ENCODE peak calls at places on chromosomes 2 and 18, in ten cellular contexts. M is left ventricle myocardium inferior; C is activated T-cell treated with anti-CD3 and anti-CD28 coated beads for 48 hours; K is HTR-8/SVneo; T is CD8-positive, alpha-beta memory T cell; H is T-helper 17 cell; Q is stimulated activated naive CD8-positive, alpha-beta T cell treated with anti-CD3 and anti-CD28 coated beads, Interleukin-15, Interleukin-2, amounts not matched to agents 100 U/mL and 50 U/mL, for 24 hours; J is amniotic epithelial cell; N is effector CD4-positive, alpha-beta T cell; B is M059J. E is an unnamed sample.

GRCh38 chr2:239532859-239533258 is 132.0 kb upstream of the HDAC4 start:
- DNase-seq in K (no peak), J (no peak), C (no peak), Q (no peak), B (peak; percentile 7), N (no peak), H (no peak), T (no peak), M (no peak), E (no peak)

GRCh38 chr18:362914-363295 is 95.1 kb upstream of the THOC1 start:
- DNase-seq in J (no peak), N (no peak), M (no peak), C (no peak), T (no peak), B (peak; percentile 57), Q (no peak), H (no peak), K (no peak), E (no peak)

GRCh38 chr2:237434916-237435315 is 21.0 kb upstream of the COL6A3 start:
- DNase-seq in J (peak; percentile 87), K (peak; percentile 49), M (no peak), C (peak; percentile 82), T (peak; percentile 71), N (peak; percentile 34), H (peak; percentile 28), B (peak; percentile 90), Q (peak; percentile 84), E (no peak)

GRCh38 chr2:183996825-183997823 is 601.2 kb upstream of the ZNF804A start:
- DNase-seq in N (no peak), B (no peak), K (no peak), C (no peak), Q (no peak), J (peak; percentile 3), M (no peak), H (no peak), T (no peak), E (no peak)

GRCh38 chr18:79043288-79043687 is 25.9 kb upstream of the ATP9B start:
- DNase-seq in B (no peak), M (no peak), Q (no peak), N (no peak), H (no peak), K (no peak), J (no peak), T (no peak), C (no peak), E (no peak)

GRCh38 chr18:48955528-48956261 is 4.9 kb upstream of the SMAD7 start:
- DNase-seq in M (no peak), H (no peak), C (no peak), K (no peak), Q (no peak), B (peak; percentile 98), T (no peak), N (no peak), J (peak; percentile 79), E (peak; percentile 92)

GRCh38 chr2:144011553-144011952 is 508.4 kb downstream of the ZEB2 start:
- DNase-seq in B (no peak), J (no peak), K (no peak), Q (no peak), N (no peak), T (no peak), M (no peak), C (no peak), H (no peak), E (no peak)

GRCh38 chr2:37795938-37796337 is 124.5 kb upstream of the CDC42EP3 start:
- DNase-seq in C (no peak), N (no peak), H (no peak), Q (no peak), T (no peak), K (peak; percentile 50), J (peak; percentile 95), M (no peak), B (peak; percentile 95), E (no peak)

GRCh38 chr18:23593720-23594119 is 7.4 kb upstream of the NPC1 start:
- DNase-seq in T (no peak), C (no peak), K (no peak), H (no peak), B (peak; percentile 96), Q (no peak), M (no peak), J (peak; percentile 83), N (no peak), E (no peak)

GRCh38 chr2:217402622-217403383 is 542.9 kb upstream of the TNP1 start:
- DNase-seq in Q (no peak), J (peak; percentile 53), K (no peak), C (no peak), B (peak; percentile 58), M (no peak), N (no peak), H (no peak), T (no peak), E (no peak)

GRCh38 chr18:79406708-79407107 is 11.0 kb downstream of the NFATC1 start:
- DNase-seq in K (no peak), J (no peak), N (no peak), C (no peak), T (no peak), Q (no peak), M (peak; percentile 13), H (no peak), B (no peak), E (peak; percentile 80)

GRCh38 chr2:121131375-121131774 is 153.6 kb downstream of the TFCP2L1 start:
- DNase-seq in Q (no peak), N (no peak), J (no peak), M (no peak), K (no peak), C (no peak), H (no peak), B (no peak), T (no peak), E (no peak)

GRCh38 chr18:10057808-10058791 is 144.3 kb downstream of the VAPA start:
- DNase-seq in M (no peak), Q (no peak), K (peak; percentile 39), T (no peak), H (no peak), B (peak; percentile 87), N (no peak), C (no peak), J (peak; percentile 78), E (no peak)

GRCh38 chr2:107727318-107727717 is 99.4 kb upstream of the RGPD4 start:
- DNase-seq in J (no peak), C (no peak), Q (no peak), N (no peak), T (no peak), M (no peak), B (no peak), K (no peak), H (no peak), E (no peak)

GRCh38 chr2:84865181-84865783 is 15.6 kb downstream of the TRABD2A start:
- DNase-seq in H (no peak), J (peak; percentile 48), M (no peak), N (no peak), Q (no peak), B (peak; percentile 58), K (peak; percentile 68), T (peak; percentile 50), C (no peak), E (no peak)

GRCh38 chr2:68248806-68249205 is 3.5 kb downstream of the PPP3R1 start:
- DNase-seq in K (no peak), C (no peak), Q (no peak), M (no peak), H (no peak), J (no peak), N (no peak), B (no peak), T (no peak), E (no peak)

GRCh38 chr18:63297678-63298392 is 21.7 kb downstream of the BCL2 start:
- DNase-seq in T (no peak), C (no peak), J (no peak), M (no peak), K (no peak), B (no peak), Q (no peak), H (no peak), N (no peak), E (no peak)

GRCh38 chr2:150578481-150578880 is 91.0 kb upstream of the RND3 start:
- DNase-seq in J (no peak), N (no peak), C (no peak), B (no peak), K (no peak), Q (no peak), M (no peak), T (no peak), H (no peak), E (no peak)

GRCh38 chr18:75107931-75108276 is 101.0 kb downstream of the PTGR3 start:
- DNase-seq in B (no peak), T (no peak), H (no peak), N (no peak), C (no peak), J (no peak), Q (no peak), M (no peak), K (no peak), E (no peak)

GRCh38 chr2:120233292-120233691 is 10.1 kb upstream of the TMEM185B start:
- DNase-seq in C (no peak), H (no peak), Q (no peak), J (no peak), K (no peak), N (no peak), M (no peak), B (no peak), T (no peak), E (no peak)

GRCh38 chr2:131046580-131047274 is 46.5 kb downstream of the FAM168B start:
- DNase-seq in H (no peak), M (no peak), N (no peak), Q (no peak), K (no peak), B (no peak), J (no peak), T (no peak), C (no peak), E (peak; percentile 60)

GRCh38 chr2:201109186-201109585 is 6.8 kb upstream of the CFLAR start:
- DNase-seq in M (no peak), Q (no peak), J (no peak), K (no peak), B (no peak), H (no peak), N (no peak), C (no peak), T (no peak), E (no peak)

GRCh38 chr2:95023222-95023597 is 2.3 kb upstream of the MAL start:
- DNase-seq in C (no peak), M (no peak), H (no peak), B (peak; percentile 67), T (peak; percentile 41), Q (peak; percentile 44), K (no peak), J (no peak), N (peak; percentile 55), E (no peak)

GRCh38 chr18:54181856-54182612 is 42.4 kb downstream of the MBD2 start:
- DNase-seq in Q (no peak), K (no peak), B (no peak), N (no peak), H (no peak), M (no peak), C (no peak), J (no peak), T (no peak), E (no peak)

GRCh38 chr2:19232312-19232711 is 126.1 kb downstream of the OSR1 start:
- DNase-seq in H (no peak), J (no peak), N (no peak), C (no peak), B (no peak), T (no peak), Q (no peak), M (no peak), K (no peak), E (no peak)

GRCh38 chr2:72815655-72816268 is 10.1 kb downstream of the EXOC6B start:
- DNase-seq in N (no peak), B (no peak), T (no peak), C (no peak), K (no peak), J (peak; percentile 85), H (no peak), Q (no peak), M (no peak), E (no peak)

GRCh38 chr2:108968619-108969018 is 20.4 kb downstream of the EDAR start:
- DNase-seq in H (no peak), C (no peak), T (no peak), M (no peak), K (no peak), J (peak; percentile 7), B (peak; percentile 57), N (no peak), Q (no peak), E (no peak)

GRCh38 chr2:233915133-233915532 is 2.0 kb upstream of the TRPM8 start:
- DNase-seq in Q (no peak), C (no peak), T (no peak), M (no peak), J (no peak), B (peak; percentile 10), K (peak; percentile 20), H (no peak), N (no peak), E (no peak)

E was measured in kidney.